ENCODE peak calls at places on chromosomes 13 and 19, in five cellular contexts. S is stromal cell of bone marrow, H is cardiac fibroblast, B is endothelial cell, L is T-cell. J is an unnamed sample.

GRCh38 chr19:10758978-10759377 is 41.1 kb downstream of the DNM2 start:
- DNase-seq in H (no peak), L (no peak), B (no peak), S (no peak), J (no peak)

GRCh38 chr19:39705578-39706188 is 1.4 kb downstream of the LGALS14 start:
- DNase-seq in L (no peak), S (no peak), B (no peak), H (no peak), J (no peak)

GRCh38 chr19:16001481-16002312 is 52.9 kb downstream of the OR10H4 start:
- DNase-seq in H (peak), B (no peak), S (peak), L (no peak), J (no peak)

GRCh38 chr13:25766576-25766975 is 285.2 kb downstream of the SHISA2 start:
- DNase-seq in H (no peak), S (no peak), B (no peak), L (no peak), J (no peak)

GRCh38 chr13:47845981-47846380 is 155.1 kb downstream of the SUCLA2 start:
- DNase-seq in S (no peak), H (no peak), B (no peak), L (no peak), J (no peak)

GRCh38 chr13:94674609-94675348 is 37.6 kb downstream of the SOX21 start:
- DNase-seq in H (peak), B (peak), S (peak), L (peak), J (peak)

GRCh38 chr13:33197551-33197971 is 88.0 kb downstream of the STARD13 start:
- DNase-seq in L (no peak), H (no peak), B (no peak), S (no peak), J (no peak)

GRCh38 chr13:39577833-39578232 is 25.2 kb downstream of the LHFPL6 start:
- DNase-seq in H (no peak), L (no peak), S (no peak), B (no peak), J (no peak)

GRCh38 chr19:28619842-28620429 is 593.0 kb downstream of the UQCRFS1 start:
- DNase-seq in B (no peak), S (no peak), H (no peak), L (no peak), J (no peak)

GRCh38 chr19:54517483-54517882 is 14.9 kb downstream of the LAIR2 start:
- DNase-seq in S (no peak), L (no peak), B (peak), H (peak), J (peak)

GRCh38 chr19:6693681-6694080 is 23.7 kb upstream of the TNFSF14 start:
- DNase-seq in S (no peak), H (no peak), L (no peak), B (no peak), J (peak)

GRCh38 chr13:20359335-20359734 is 127.2 kb upstream of the GJB6 start:
- DNase-seq in L (no peak), B (no peak), H (peak), S (peak), J (no peak)

GRCh38 chr13:66546534-66547379 is 683.4 kb downstream of the PCDH9 start:
- DNase-seq in L (no peak), H (peak), S (peak), B (no peak), J (no peak)

GRCh38 chr13:97588993-97589392 is 155.0 kb downstream of the RAP2A start:
- DNase-seq in S (no peak), B (no peak), H (no peak), L (no peak), J (no peak)

GRCh38 chr19:46515879-46516350 is 20.2 kb upstream of the PNMA8B start:
- DNase-seq in L (no peak), S (no peak), H (peak), B (no peak), J (peak)

GRCh38 chr19:35176183-35176570 is 21.6 kb downstream of the FXYD5 start:
- DNase-seq in L (no peak), H (no peak), B (no peak), S (no peak), J (no peak)

GRCh38 chr19:19628499-19629134 is 597 bp upstream of the LPAR2 start:
- DNase-seq in B (peak), S (no peak), H (no peak), L (peak), J (no peak)

GRCh38 chr13:38767506-38768265 is 80.8 kb downstream of the FREM2 start:
- DNase-seq in B (no peak), H (no peak), L (no peak), S (no peak), J (no peak)

GRCh38 chr19:16931306-16931705 is 42.5 kb downstream of the F2RL3 start:
- DNase-seq in L (no peak), S (no peak), H (no peak), B (no peak), J (no peak)

GRCh38 chr19:15294591-15294990 is 37.7 kb downstream of the BRD4 start:
- DNase-seq in B (no peak), H (no peak), L (no peak), S (no peak), J (no peak)

GRCh38 chr13:31987071-31987470 is 44.5 kb upstream of the FRY start:
- DNase-seq in S (no peak), H (no peak), B (no peak), L (no peak), J (peak)

J was measured in HAP-1.